ENCODE peak calls at places on chromosome 12, in eight cellular contexts. K is fibroblast of pulmonary artery, F is tibial artery, U is choroid plexus epithelial cell, I is endothelial cell, M is left ventricle myocardium inferior, B is uterus, D is stomach. Y is an unnamed sample.

GRCh38 chr12:103840399-103840880 is 594 bp downstream of the NT5DC3 start:
- DNase-seq in K (no peak), U (no peak), M (peak), F (peak), I (peak), D (no peak), B (peak), Y (peak)

GRCh38 chr12:40215977-40216376 is 8.8 kb upstream of the LRRK2 start:
- DNase-seq in M (no peak), K (no peak), I (no peak), U (peak), D (no peak), F (no peak), B (no peak), Y (peak)

GRCh38 chr12:117875652-117876491 is 92.9 kb downstream of the KSR2 start:
- DNase-seq in F (no peak), K (peak), U (peak), D (no peak), I (peak), B (no peak), M (no peak), Y (no peak)

GRCh38 chr12:106345739-106346138 is 11.8 kb upstream of the POLR3B start:
- DNase-seq in M (no peak), K (peak), F (no peak), D (peak), B (no peak), U (peak), I (peak), Y (peak)

GRCh38 chr12:2288001-2288400 is 235.2 kb downstream of the CACNA1C start:
- DNase-seq in I (no peak), U (peak), K (peak), M (no peak), B (no peak), F (peak), D (no peak), Y (no peak)

GRCh38 chr12:116922194-116922897 is 11.6 kb downstream of the FBXW8 start:
- DNase-seq in D (no peak), I (no peak), M (no peak), U (peak), F (no peak), B (no peak), K (no peak), Y (no peak)

GRCh38 chr12:10214131-10214876 is 1.6 kb downstream of the GABARAPL1 start:
- DNase-seq in I (no peak), U (peak), K (peak), M (no peak), D (no peak), B (no peak), F (no peak), Y (no peak)

GRCh38 chr12:114412825-114413749 is 7.1 kb upstream of the TBX5 start:
- DNase-seq in U (no peak), M (no peak), I (no peak), D (no peak), K (no peak), F (no peak), B (no peak), Y (no peak)

GRCh38 chr12:120366884-120367251 is 2.1 kb downstream of the MSI1 start:
- DNase-seq in I (no peak), D (no peak), M (no peak), B (no peak), F (no peak), U (no peak), K (no peak), Y (no peak)

GRCh38 chr12:68374315-68374982 is 42.3 kb upstream of the MDM1 start:
- DNase-seq in K (no peak), F (no peak), B (no peak), M (no peak), U (no peak), I (no peak), D (peak), Y (peak)

GRCh38 chr12:116559330-116560080 is at the start of gene MAP1LC3B2:
- DNase-seq in U (peak), I (no peak), D (peak), F (no peak), K (peak), M (peak), B (no peak), Y (peak)

GRCh38 chr12:81263072-81263471 is 185.2 kb downstream of the ACSS3 start:
- DNase-seq in M (no peak), B (no peak), D (no peak), K (no peak), I (no peak), U (no peak), F (no peak), Y (no peak)

DNA sequence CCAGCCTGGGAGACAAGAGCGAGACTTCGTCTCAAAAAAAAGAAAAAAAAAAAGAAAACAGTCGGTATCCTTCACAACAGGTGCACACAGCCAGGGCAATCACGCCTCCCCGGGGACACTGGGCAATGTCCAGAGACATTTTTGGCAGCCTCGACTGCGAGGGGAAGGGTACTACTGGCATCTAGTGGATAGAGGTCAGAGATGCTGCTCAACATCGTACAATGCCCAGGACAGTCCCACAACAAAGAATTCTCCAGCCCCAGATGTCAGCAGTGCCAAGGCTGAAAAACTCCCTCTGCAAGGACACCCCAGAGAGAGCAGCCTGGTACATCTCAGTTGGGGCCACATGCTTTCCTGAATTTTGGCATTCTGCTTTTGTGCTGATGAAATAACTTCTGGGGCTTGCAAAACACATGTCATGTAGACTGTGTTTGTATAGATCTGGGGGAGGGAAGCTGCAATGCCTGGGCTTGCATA is 21.5 kb downstream of the ALDH2 start:
- DNase-seq in B (no peak), K (peak), M (peak), D (peak), U (peak), F (no peak), I (no peak), Y (peak)
- TF ChIP-seq CTCF in B (peak), K (peak), M (peak), D (no peak), U (peak), F (peak), I (no peak), Y (peak)

DNA sequence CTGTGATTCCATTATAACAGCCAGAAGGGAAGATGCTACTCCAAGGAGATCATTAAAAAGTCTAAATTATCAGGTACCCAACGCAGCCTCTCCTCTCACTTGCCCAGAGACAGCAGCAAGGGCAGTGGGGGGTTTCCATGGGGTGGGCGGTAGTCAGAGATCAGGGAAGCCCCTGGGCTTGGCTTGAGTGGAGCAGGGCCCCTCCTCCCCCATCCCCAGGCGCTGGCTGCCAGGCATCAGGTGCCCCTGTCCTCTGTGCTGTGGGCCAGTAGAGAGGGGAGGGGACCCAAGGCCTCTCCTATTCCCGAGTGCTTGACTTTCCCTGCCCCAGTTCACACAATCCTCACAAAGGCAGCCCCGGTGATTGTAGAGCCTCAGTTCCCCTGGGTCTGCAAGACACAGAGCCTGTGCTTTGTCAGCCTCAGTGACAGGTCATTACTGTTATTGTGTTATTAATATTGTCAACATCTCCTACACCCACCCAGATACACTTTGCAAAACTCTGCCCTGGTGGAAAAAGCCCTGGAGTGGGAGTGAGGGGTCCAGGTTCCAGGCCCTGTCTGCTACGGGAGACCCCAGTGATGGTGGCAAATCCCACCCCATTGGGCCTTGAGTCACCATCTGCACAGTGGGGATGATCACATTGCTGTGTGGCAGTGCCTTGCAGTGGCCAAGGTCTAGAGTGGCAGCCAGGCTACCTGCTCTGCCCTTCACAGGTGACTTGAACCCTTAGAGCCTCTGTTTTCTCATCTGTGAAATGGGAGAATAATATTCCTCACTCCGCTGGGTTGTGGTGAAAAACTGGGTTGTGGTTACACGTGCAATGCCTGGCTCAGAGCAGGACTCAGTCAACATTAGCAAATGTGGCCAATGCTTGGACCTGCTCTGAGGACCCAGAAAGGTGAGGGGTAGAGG is 57.9 kb downstream of the MVK start:
- DNase-seq in K (no peak), I (no peak), B (no peak), F (no peak), D (no peak), U (no peak), M (no peak), Y (no peak)
- TF ChIP-seq CTCF in K (no peak), I (no peak), B (no peak), F (no peak), D (no peak), U (no peak), M (no peak), Y (no peak)

DNA sequence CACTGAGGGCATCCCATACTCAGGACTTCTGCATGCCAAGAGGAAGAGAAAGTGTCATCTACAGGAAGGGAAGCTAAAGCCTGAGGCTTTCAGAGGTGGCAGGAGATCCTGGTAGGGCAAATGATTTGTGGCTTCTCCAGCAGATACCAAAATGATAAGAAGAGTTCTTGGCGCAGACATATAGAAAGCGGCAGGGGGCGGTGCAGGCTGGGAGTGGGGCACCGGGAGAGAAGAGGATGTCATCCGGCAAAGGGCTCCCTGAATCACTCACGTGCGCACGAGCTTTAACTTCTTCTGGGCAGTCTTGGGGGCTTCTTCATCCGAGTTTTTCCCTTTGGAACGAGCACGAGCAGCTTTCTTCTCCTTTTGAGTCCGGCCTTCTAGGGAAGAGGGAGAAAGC is 5.2 kb upstream of the ACRBP start:
- DNase-seq in K (no peak), M (no peak), D (no peak), I (no peak), F (no peak), B (no peak), U (no peak), Y (no peak)
- TF ChIP-seq CTCF in K (no peak), M (no peak), D (no peak), I (no peak), F (no peak), B (no peak), U (no peak), Y (no peak)

GRCh38 chr12:85642810-85643209 is 193.4 kb downstream of the RASSF9 start:
- DNase-seq in B (no peak), F (no peak), D (no peak), U (peak), I (no peak), M (no peak), K (peak), Y (peak)
- TF ChIP-seq CTCF in B (no peak), F (no peak), D (no peak), U (peak), I (no peak), M (no peak), K (peak), Y (no peak)

Y was measured in MCF 10A.